ENCODE peak calls at places on chromosome 10, in four cellular contexts. One of them, this sample, is unnamed.

GRCh38 chr10:5559642-5560141 is 34.9 kb downstream of the CALML3 start:
- DNase-seq in activated T-helper 1 cell treated with anti-CD3 and anti-CD28 coated beads, Interleukin-12 subunit alpha, Interleukin-12 subunit beta, Interleukin-2, Interleukin-4 antibody, amounts not matched to agents 30 ng/mL and 10 ng/mL and 1 ng/mL, durations not matched to agents 14 hours and 24 hours and 36 hours: no peak
- DNase-seq in T-helper 2 cell: no peak
- DNase-seq in HT1080: peak
- DNase-seq in this sample: no peak

GRCh38 chr10:124287791-124288190 is 130.9 kb downstream of the OAT start:
- DNase-seq in activated T-helper 1 cell treated with anti-CD3 and anti-CD28 coated beads, Interleukin-12 subunit alpha, Interleukin-12 subunit beta, Interleukin-2, Interleukin-4 antibody, amounts not matched to agents 30 ng/mL and 10 ng/mL and 1 ng/mL, durations not matched to agents 14 hours and 24 hours and 36 hours: no peak
- DNase-seq in T-helper 2 cell: no peak
- DNase-seq in HT1080: no peak
- DNase-seq in this sample: no peak

GRCh38 chr10:75430000-75430763 is 1.2 kb upstream of the LRMDA start:
- DNase-seq in activated T-helper 1 cell treated with anti-CD3 and anti-CD28 coated beads, Interleukin-12 subunit alpha, Interleukin-12 subunit beta, Interleukin-2, Interleukin-4 antibody, amounts not matched to agents 30 ng/mL and 10 ng/mL and 1 ng/mL, durations not matched to agents 14 hours and 24 hours and 36 hours: no peak
- DNase-seq in T-helper 2 cell: no peak
- DNase-seq in HT1080: no peak
- DNase-seq in this sample: peak

GRCh38 chr10:58457761-58458616 is 54.7 kb upstream of the BICC1 start:
- DNase-seq in activated T-helper 1 cell treated with anti-CD3 and anti-CD28 coated beads, Interleukin-12 subunit alpha, Interleukin-12 subunit beta, Interleukin-2, Interleukin-4 antibody, amounts not matched to agents 30 ng/mL and 10 ng/mL and 1 ng/mL, durations not matched to agents 14 hours and 24 hours and 36 hours: no peak
- DNase-seq in T-helper 2 cell: no peak
- DNase-seq in HT1080: no peak
- DNase-seq in this sample: peak

GRCh38 chr10:78353636-78354035 is 320.0 kb downstream of the RPS24 start:
- DNase-seq in activated T-helper 1 cell treated with anti-CD3 and anti-CD28 coated beads, Interleukin-12 subunit alpha, Interleukin-12 subunit beta, Interleukin-2, Interleukin-4 antibody, amounts not matched to agents 30 ng/mL and 10 ng/mL and 1 ng/mL, durations not matched to agents 14 hours and 24 hours and 36 hours: no peak
- DNase-seq in T-helper 2 cell: no peak
- DNase-seq in HT1080: no peak
- DNase-seq in this sample: no peak

GRCh38 chr10:27744478-27745379 is 890 bp downstream of the MKX start:
- DNase-seq in activated T-helper 1 cell treated with anti-CD3 and anti-CD28 coated beads, Interleukin-12 subunit alpha, Interleukin-12 subunit beta, Interleukin-2, Interleukin-4 antibody, amounts not matched to agents 30 ng/mL and 10 ng/mL and 1 ng/mL, durations not matched to agents 14 hours and 24 hours and 36 hours: no peak
- DNase-seq in T-helper 2 cell: peak
- DNase-seq in HT1080: no peak
- DNase-seq in this sample: peak

GRCh38 chr10:126904807-126905686 is at the start of gene DOCK1:
- DNase-seq in activated T-helper 1 cell treated with anti-CD3 and anti-CD28 coated beads, Interleukin-12 subunit alpha, Interleukin-12 subunit beta, Interleukin-2, Interleukin-4 antibody, amounts not matched to agents 30 ng/mL and 10 ng/mL and 1 ng/mL, durations not matched to agents 14 hours and 24 hours and 36 hours: no peak
- DNase-seq in T-helper 2 cell: no peak
- DNase-seq in HT1080: peak
- DNase-seq in this sample: peak

GRCh38 chr10:116538461-116538860 is 7.3 kb upstream of the PNLIP start:
- DNase-seq in activated T-helper 1 cell treated with anti-CD3 and anti-CD28 coated beads, Interleukin-12 subunit alpha, Interleukin-12 subunit beta, Interleukin-2, Interleukin-4 antibody, amounts not matched to agents 30 ng/mL and 10 ng/mL and 1 ng/mL, durations not matched to agents 14 hours and 24 hours and 36 hours: no peak
- DNase-seq in T-helper 2 cell: no peak
- DNase-seq in HT1080: peak
- DNase-seq in this sample: no peak

GRCh38 chr10:128463991-128464755 is 337.9 kb upstream of the MKI67 start:
- DNase-seq in activated T-helper 1 cell treated with anti-CD3 and anti-CD28 coated beads, Interleukin-12 subunit alpha, Interleukin-12 subunit beta, Interleukin-2, Interleukin-4 antibody, amounts not matched to agents 30 ng/mL and 10 ng/mL and 1 ng/mL, durations not matched to agents 14 hours and 24 hours and 36 hours: no peak
- DNase-seq in T-helper 2 cell: no peak
- DNase-seq in HT1080: no peak
- DNase-seq in this sample: no peak

GRCh38 chr10:47371629-47372485 is 12.2 kb downstream of the ZNF488 start:
- DNase-seq in activated T-helper 1 cell treated with anti-CD3 and anti-CD28 coated beads, Interleukin-12 subunit alpha, Interleukin-12 subunit beta, Interleukin-2, Interleukin-4 antibody, amounts not matched to agents 30 ng/mL and 10 ng/mL and 1 ng/mL, durations not matched to agents 14 hours and 24 hours and 36 hours: no peak
- DNase-seq in T-helper 2 cell: no peak
- DNase-seq in HT1080: no peak
- DNase-seq in this sample: no peak

GRCh38 chr10:118840071-118840775 is 85.5 kb upstream of the CACUL1 start:
- DNase-seq in activated T-helper 1 cell treated with anti-CD3 and anti-CD28 coated beads, Interleukin-12 subunit alpha, Interleukin-12 subunit beta, Interleukin-2, Interleukin-4 antibody, amounts not matched to agents 30 ng/mL and 10 ng/mL and 1 ng/mL, durations not matched to agents 14 hours and 24 hours and 36 hours: peak
- DNase-seq in T-helper 2 cell: no peak
- DNase-seq in HT1080: peak
- DNase-seq in this sample: no peak

GRCh38 chr10:72954596-72955569 is at the start of gene PLA2G12B:
- DNase-seq in activated T-helper 1 cell treated with anti-CD3 and anti-CD28 coated beads, Interleukin-12 subunit alpha, Interleukin-12 subunit beta, Interleukin-2, Interleukin-4 antibody, amounts not matched to agents 30 ng/mL and 10 ng/mL and 1 ng/mL, durations not matched to agents 14 hours and 24 hours and 36 hours: no peak
- DNase-seq in T-helper 2 cell: no peak
- DNase-seq in HT1080: no peak
- DNase-seq in this sample: peak

GRCh38 chr10:113999520-113999919 is 44.1 kb upstream of the ADRB1 start:
- DNase-seq in activated T-helper 1 cell treated with anti-CD3 and anti-CD28 coated beads, Interleukin-12 subunit alpha, Interleukin-12 subunit beta, Interleukin-2, Interleukin-4 antibody, amounts not matched to agents 30 ng/mL and 10 ng/mL and 1 ng/mL, durations not matched to agents 14 hours and 24 hours and 36 hours: no peak
- DNase-seq in T-helper 2 cell: no peak
- DNase-seq in HT1080: no peak
- DNase-seq in this sample: no peak

GRCh38 chr10:103181244-103181643 is 11.8 kb downstream of the NT5C2 start:
- DNase-seq in activated T-helper 1 cell treated with anti-CD3 and anti-CD28 coated beads, Interleukin-12 subunit alpha, Interleukin-12 subunit beta, Interleukin-2, Interleukin-4 antibody, amounts not matched to agents 30 ng/mL and 10 ng/mL and 1 ng/mL, durations not matched to agents 14 hours and 24 hours and 36 hours: no peak
- DNase-seq in T-helper 2 cell: no peak
- DNase-seq in HT1080: no peak
- DNase-seq in this sample: no peak

This sample was measured in left cardiac atrium.